ENCODE peak calls at places on chromosome 7, in six cellular contexts. One of them, this sample, is unnamed. For H3K27me3, the result is how much of the 10 kb centered on the place peaks cover.

GRCh38 chr7:68700414-68700813 is 897.9 kb upstream of the AUTS2 start:
- DNase-seq in K562: no peak
- DNase-seq in H1: no peak
- DNase-seq in SK-N-SH: no peak
- DNase-seq in HepG2: no peak
- DNase-seq in GM12878: no peak
- DNase-seq in this sample: no peak

GRCh38 chr7:102424129-102424551 is 9.2 kb upstream of the ORAI2 start:
- DNase-seq in H1: no peak
- DNase-seq in K562: no peak
- DNase-seq in SK-N-SH: no peak
- DNase-seq in HepG2: no peak
- DNase-seq in GM12878: no peak
- DNase-seq in this sample: no peak

GRCh38 chr7:142793156-142793555 is 22.4 kb downstream of the PRSS2 start:
- DNase-seq in K562: no peak
- DNase-seq in GM12878: no peak
- DNase-seq in SK-N-SH: no peak
- DNase-seq in H1: no peak
- DNase-seq in HepG2: no peak
- DNase-seq in this sample: no peak

GRCh38 chr7:909358-910329 is 33.3 kb downstream of the GET4 start:
- DNase-seq in GM12878: no peak
- DNase-seq in K562: peak
- DNase-seq in SK-N-SH: peak
- DNase-seq in H1: no peak
- DNase-seq in HepG2: no peak
- DNase-seq in this sample: peak

GRCh38 chr7:33961948-33962347 is 56.6 kb downstream of the BMPER start:
- DNase-seq in K562: no peak
- DNase-seq in GM12878: no peak
- DNase-seq in HepG2: no peak
- DNase-seq in H1: no peak
- DNase-seq in SK-N-SH: no peak
- DNase-seq in this sample: no peak

GRCh38 chr7:138961159-138961558 is 20.0 kb downstream of the KIAA1549 start:
- DNase-seq in GM12878: no peak
- DNase-seq in K562: no peak
- DNase-seq in HepG2: no peak
- DNase-seq in SK-N-SH: no peak
- DNase-seq in H1: no peak
- DNase-seq in this sample: no peak

GRCh38 chr7:52781250-52781649 is 254.2 kb upstream of the POM121L12 start:
- DNase-seq in K562: no peak
- DNase-seq in H1: no peak
- DNase-seq in SK-N-SH: no peak
- DNase-seq in HepG2: no peak
- DNase-seq in GM12878: no peak
- DNase-seq in this sample: no peak

GRCh38 chr7:157568071-157568784 is 231.4 kb downstream of the DNAJB6 start:
- DNase-seq in HepG2: no peak
- DNase-seq in GM12878: no peak
- DNase-seq in K562: no peak
- DNase-seq in SK-N-SH: no peak
- DNase-seq in H1: no peak
- DNase-seq in this sample: no peak

GRCh38 chr7:78702770-78703169 is 750.7 kb downstream of the MAGI2 start:
- DNase-seq in SK-N-SH: no peak
- DNase-seq in H1: no peak
- DNase-seq in HepG2: no peak
- DNase-seq in K562: no peak
- DNase-seq in GM12878: no peak
- DNase-seq in this sample: no peak

GRCh38 chr7:92880212-92881090 is 44.1 kb upstream of the CDK6 start:
- DNase-seq in HepG2: peak
- DNase-seq in GM12878: no peak
- DNase-seq in K562: no peak
- DNase-seq in H1: peak
- DNase-seq in SK-N-SH: peak
- DNase-seq in this sample: peak

GRCh38 chr7:66164356-66164755 is 40.8 kb upstream of the TPST1 start:
- DNase-seq in SK-N-SH: no peak
- DNase-seq in H1: no peak
- DNase-seq in HepG2: no peak
- DNase-seq in K562: no peak
- DNase-seq in GM12878: no peak
- DNase-seq in this sample: no peak

GRCh38 chr7:36966039-36966438 is 241.7 kb upstream of the AOAH start:
- DNase-seq in H1: no peak
- DNase-seq in GM12878: no peak
- DNase-seq in HepG2: no peak
- DNase-seq in SK-N-SH: no peak
- DNase-seq in K562: no peak
- DNase-seq in this sample: no peak

GRCh38 chr7:130008941-130009847 is 42.0 kb downstream of the ZC3HC1 start:
- DNase-seq in SK-N-SH: no peak
- DNase-seq in GM12878: no peak
- DNase-seq in K562: no peak
- DNase-seq in H1: no peak
- DNase-seq in HepG2: peak
- DNase-seq in this sample: no peak

GRCh38 chr7:132160525-132161230 is 415.6 kb downstream of the PLXNA4 start:
- DNase-seq in H1: no peak
- DNase-seq in K562: no peak
- DNase-seq in HepG2: no peak
- DNase-seq in GM12878: no peak
- DNase-seq in SK-N-SH: peak
- DNase-seq in this sample: no peak

GRCh38 chr7:81623251-81623855 is 146.5 kb downstream of the HGF start:
- DNase-seq in H1: no peak
- DNase-seq in GM12878: no peak
- DNase-seq in SK-N-SH: no peak
- DNase-seq in K562: no peak
- DNase-seq in HepG2: no peak
- DNase-seq in this sample: no peak

GRCh38 chr7:115822801-115823200 is 207.8 kb downstream of the TFEC start:
- DNase-seq in SK-N-SH: no peak
- DNase-seq in H1: no peak
- DNase-seq in GM12878: no peak
- DNase-seq in HepG2: no peak
- DNase-seq in K562: no peak
- DNase-seq in this sample: no peak

GRCh38 chr7:138565451-138566114 is 105.5 kb downstream of the TRIM24 start:
- DNase-seq in K562: no peak
- DNase-seq in H1: no peak
- DNase-seq in GM12878: no peak
- DNase-seq in HepG2: peak
- DNase-seq in SK-N-SH: no peak
- DNase-seq in this sample: peak

GRCh38 chr7:81761821-81762220 is 8.0 kb downstream of the HGF start:
- DNase-seq in H1: no peak
- DNase-seq in K562: no peak
- DNase-seq in GM12878: no peak
- DNase-seq in HepG2: no peak
- DNase-seq in SK-N-SH: no peak
- DNase-seq in this sample: no peak

GRCh38 chr7:28748934-28749584 is 209.1 kb downstream of the TRIL start:
- DNase-seq in GM12878: no peak
- DNase-seq in H1: no peak
- DNase-seq in HepG2: no peak
- DNase-seq in SK-N-SH: no peak
- DNase-seq in K562: no peak
- DNase-seq in this sample: no peak

GRCh38 chr7:118862733-118863132 is 638.2 kb downstream of the ANKRD7 start:
- DNase-seq in SK-N-SH: peak
- DNase-seq in GM12878: no peak
- DNase-seq in K562: no peak
- DNase-seq in HepG2: no peak
- DNase-seq in H1: no peak
- DNase-seq in this sample: no peak

GRCh38 chr7:50687575-50688261 is 95.0 kb downstream of the GRB10 start:
- DNase-seq in GM12878: no peak
- DNase-seq in HepG2: no peak
- DNase-seq in SK-N-SH: no peak
- DNase-seq in K562: no peak
- DNase-seq in H1: no peak
- DNase-seq in this sample: no peak

GRCh38 chr7:87223666-87224065 is 4.1 kb upstream of the TMEM243 start:
- DNase-seq in HepG2: no peak
- DNase-seq in K562: no peak
- DNase-seq in GM12878: no peak
- DNase-seq in SK-N-SH: no peak
- DNase-seq in H1: no peak
- DNase-seq in this sample: no peak

GRCh38 chr7:90250601-90251303 is 5.8 kb downstream of the CFAP69 start:
- DNase-seq in HepG2: no peak
- DNase-seq in K562: no peak
- DNase-seq in GM12878: no peak
- DNase-seq in H1: no peak
- DNase-seq in SK-N-SH: no peak
- DNase-seq in this sample: no peak

GRCh38 chr7:93198472-93198871 is 27.8 kb downstream of the HEPACAM2 start:
- DNase-seq in SK-N-SH: no peak
- DNase-seq in H1: no peak
- DNase-seq in GM12878: no peak
- DNase-seq in K562: no peak
- DNase-seq in HepG2: no peak
- DNase-seq in this sample: no peak

GRCh38 chr7:100626530-100627237 is 14.3 kb downstream of the MOSPD3 start:
- DNase-seq in GM12878: peak
- DNase-seq in HepG2: no peak
- DNase-seq in SK-N-SH: peak
- DNase-seq in K562: peak
- DNase-seq in H1: no peak
- DNase-seq in this sample: peak

GRCh38 chr7:82598958-82599357 is 155.4 kb upstream of the CACNA2D1 start:
- DNase-seq in K562: no peak
- DNase-seq in H1: no peak
- DNase-seq in SK-N-SH: no peak
- DNase-seq in GM12878: no peak
- DNase-seq in HepG2: no peak
- DNase-seq in this sample: no peak

GRCh38 chr7:55086413-55087201 is 67.8 kb downstream of the EGFR start:
- DNase-seq in GM12878: peak
- DNase-seq in K562: no peak
- DNase-seq in HepG2: peak
- DNase-seq in H1: no peak
- DNase-seq in SK-N-SH: peak
- DNase-seq in this sample: no peak

GRCh38 chr7:143906176-143906575 is 4.2 kb upstream of the TCAF1 start:
- DNase-seq in H1: no peak
- DNase-seq in GM12878: no peak
- DNase-seq in HepG2: peak
- DNase-seq in SK-N-SH: no peak
- DNase-seq in K562: no peak
- DNase-seq in this sample: no peak

GRCh38 chr7:54215424-54215823 is 326.8 kb upstream of the VSTM2A start:
- DNase-seq in SK-N-SH: no peak
- DNase-seq in HepG2: no peak
- DNase-seq in K562: no peak
- DNase-seq in GM12878: no peak
- DNase-seq in H1: no peak
- DNase-seq in this sample: no peak

GRCh38 chr7:46100521-46100920 is 179.4 kb upstream of the IGFBP3 start:
- DNase-seq in HepG2: no peak
- DNase-seq in K562: no peak
- DNase-seq in GM12878: no peak
- DNase-seq in SK-N-SH: no peak
- DNase-seq in H1: no peak
- DNase-seq in this sample: no peak

GRCh38 chr7:46099091-46099490 is 178.0 kb upstream of the IGFBP3 start:
- DNase-seq in K562: no peak
- DNase-seq in HepG2: no peak
- DNase-seq in H1: no peak
- DNase-seq in GM12878: no peak
- DNase-seq in SK-N-SH: no peak
- DNase-seq in this sample: no peak
- TF ChIP-seq GABPA in K562: no peak
- TF ChIP-seq GABPA in HepG2: no peak
- TF ChIP-seq GABPA in H1: no peak
- TF ChIP-seq GABPA in GM12878: no peak
- TF ChIP-seq GABPA in SK-N-SH: no peak
- TF ChIP-seq GABPA in this sample: no peak

GRCh38 chr7:140223515-140224221 is 46.9 kb upstream of the KDM7A start:
- DNase-seq in HepG2: no peak
- DNase-seq in SK-N-SH: no peak
- DNase-seq in K562: peak
- DNase-seq in GM12878: no peak
- DNase-seq in H1: no peak
- DNase-seq in this sample: no peak
- H3K27me3 ChIP-seq in HepG2: under half
- H3K27me3 ChIP-seq in SK-N-SH: under half
- H3K27me3 ChIP-seq in K562: under half
- H3K27me3 ChIP-seq in GM12878: under half
- H3K27me3 ChIP-seq in H1: under half
- H3K27me3 ChIP-seq in this sample: under half

GRCh38 chr7:75656740-75657139 is 82.0 kb downstream of the HIP1 start:
- DNase-seq in HepG2: no peak
- DNase-seq in SK-N-SH: no peak
- DNase-seq in GM12878: no peak
- DNase-seq in K562: no peak
- DNase-seq in H1: no peak
- DNase-seq in this sample: no peak
- H3K27ac ChIP-seq in HepG2: no peak
- H3K27ac ChIP-seq in SK-N-SH: no peak
- H3K27ac ChIP-seq in GM12878: no peak
- H3K27ac ChIP-seq in K562: no peak
- H3K27ac ChIP-seq in H1: no peak
- H3K27ac ChIP-seq in this sample: no peak

GRCh38 chr7:120274482-120274881 is 1.5 kb downstream of the KCND2 start:
- DNase-seq in HepG2: no peak
- DNase-seq in GM12878: no peak
- DNase-seq in SK-N-SH: peak
- DNase-seq in H1: no peak
- DNase-seq in K562: no peak
- DNase-seq in this sample: no peak

GRCh38 chr7:120272896-120273475 is at the start of gene KCND2:
- DNase-seq in H1: no peak
- DNase-seq in HepG2: no peak
- DNase-seq in K562: no peak
- DNase-seq in GM12878: no peak
- DNase-seq in SK-N-SH: peak
- DNase-seq in this sample: peak

GRCh38 chr7:120274899-120275298 is 1.9 kb downstream of the KCND2 start:
- DNase-seq in GM12878: no peak
- DNase-seq in K562: no peak
- DNase-seq in HepG2: no peak
- DNase-seq in SK-N-SH: no peak
- DNase-seq in H1: no peak
- DNase-seq in this sample: no peak

GRCh38 chr7:120273476-120273975 is 551 bp downstream of the KCND2 start:
- DNase-seq in H1: no peak
- DNase-seq in GM12878: peak
- DNase-seq in K562: no peak
- DNase-seq in HepG2: peak
- DNase-seq in SK-N-SH: peak
- DNase-seq in this sample: no peak

GRCh38 chr7:120272261-120272895 is 597 bp upstream of the KCND2 start:
- DNase-seq in HepG2: peak
- DNase-seq in H1: no peak
- DNase-seq in GM12878: peak
- DNase-seq in SK-N-SH: peak
- DNase-seq in K562: peak
- DNase-seq in this sample: peak
- TF ChIP-seq GABPA in HepG2: no peak
- TF ChIP-seq GABPA in H1: no peak
- TF ChIP-seq GABPA in GM12878: no peak
- TF ChIP-seq GABPA in SK-N-SH: no peak
- TF ChIP-seq GABPA in K562: no peak
- TF ChIP-seq GABPA in this sample: no peak

GRCh38 chr7:31776616-31777015 is 89.6 kb downstream of the PPP1R17 start:
- DNase-seq in HepG2: no peak
- DNase-seq in GM12878: no peak
- DNase-seq in SK-N-SH: no peak
- DNase-seq in H1: no peak
- DNase-seq in K562: no peak
- DNase-seq in this sample: no peak
- H3K27me3 ChIP-seq in HepG2: under half
- H3K27me3 ChIP-seq in GM12878: under half
- H3K27me3 ChIP-seq in SK-N-SH: under half
- H3K27me3 ChIP-seq in H1: under half
- H3K27me3 ChIP-seq in K562: under half
- H3K27me3 ChIP-seq in this sample: under half